ENCODE peak calls at places on chromosome 18, in seven cellular contexts. L, O, T, B, H, S and R are unnamed samples.

GRCh38 chr18:64444819-64445218 is 295.9 kb upstream of the LINC00305 start:
- DNase-seq in L (no peak), O (no peak), T (no peak), B (no peak), H (no peak), S (no peak), R (no peak)

GRCh38 chr18:76482971-76483691 is 11.9 kb downstream of the ZNF516 start:
- DNase-seq in L (no peak), O (no peak), T (no peak), B (no peak), H (no peak), S (no peak), R (no peak)

GRCh38 chr18:2112435-2113045 is 458.8 kb downstream of the METTL4 start:
- DNase-seq in L (no peak), O (no peak), T (peak; percentile 41), B (no peak), H (no peak), S (peak; percentile 21), R (peak; percentile 8)

GRCh38 chr18:56575819-56576663 is 62.4 kb downstream of the TXNL1 start:
- DNase-seq in L (peak; percentile 53), O (peak; percentile 78), T (peak; percentile 47), B (peak; percentile 82), H (peak; percentile 78), S (peak; percentile 76), R (peak; percentile 82)

GRCh38 chr18:36149514-36150289 is 20.0 kb downstream of the ELP2 start:
- DNase-seq in L (no peak), O (no peak), T (no peak), B (no peak), H (no peak), S (no peak), R (no peak)

GRCh38 chr18:3688682-3689081 is 238.7 kb downstream of the TGIF1 start:
- DNase-seq in L (peak; percentile 93), O (peak; percentile 77), T (peak; percentile 98), B (peak; percentile 79), H (no peak), S (peak; percentile 98), R (peak; percentile 89)

GRCh38 chr18:54717673-54718435 is 110.4 kb upstream of the RAB27B start:
- DNase-seq in L (no peak), O (peak; percentile 16), T (peak; percentile 43), B (peak; percentile 18), H (no peak), S (peak; percentile 40), R (peak; percentile 52)

GRCh38 chr18:24368749-24369148 is 28.9 kb downstream of the OSBPL1A start:
- DNase-seq in L (no peak), O (no peak), T (no peak), B (no peak), H (no peak), S (no peak), R (peak; percentile 8)

GRCh38 chr18:45275367-45276113 is 339.7 kb upstream of the SLC14A2 start:
- DNase-seq in L (peak; percentile 26), O (peak; percentile 46), T (peak; percentile 7), B (peak; percentile 45), H (peak; percentile 32), S (peak; percentile 42), R (peak; percentile 67)

GRCh38 chr18:78087338-78087737 is 837.7 kb downstream of the GALR1 start:
- DNase-seq in L (no peak), O (no peak), T (no peak), B (no peak), H (no peak), S (no peak), R (no peak)

DNA sequence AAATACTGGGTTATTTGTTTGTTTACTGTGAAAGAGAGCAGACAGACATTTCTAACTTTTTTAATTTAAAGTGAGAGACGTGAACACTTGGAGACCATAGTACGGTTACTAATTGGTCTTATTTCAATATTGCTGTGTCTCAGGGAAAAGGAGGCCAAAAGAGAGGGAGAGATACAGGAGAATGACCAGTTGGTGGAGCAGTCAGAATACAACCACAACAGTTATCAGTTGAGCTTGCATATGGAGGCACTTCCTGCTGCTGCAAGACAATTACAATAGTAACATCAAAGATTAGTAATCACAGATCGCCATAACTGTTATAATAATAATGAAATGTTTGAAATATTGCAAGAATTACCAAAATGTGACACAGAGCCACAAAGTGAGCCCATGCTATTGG is 58.2 kb downstream of the TWSG1 start:
- DNase-seq in L (no peak), O (no peak), T (no peak), B (peak; percentile 14), H (no peak), S (no peak), R (peak; percentile 51)
- TF ChIP-seq CTCF in L (peak; percentile 11), O (peak; percentile 19), T (no peak), B (no peak), H (no peak), S (no peak), R (peak; percentile 38)

GRCh38 chr18:9334351-9335254 is at the start of gene TWSG1:
- DNase-seq in L (peak; percentile 89), O (peak; percentile 98), T (peak; percentile 95), B (peak; percentile 96), H (peak; percentile 82), S (peak; percentile 97), R (peak; percentile 97)
- H3K4me3 ChIP-seq in L (peak within 1 kb of the TSS; percentile 73), O (peak within 1 kb of the TSS; percentile 56), T (peak within 1 kb of the TSS; percentile 98), B (peak within 1 kb of the TSS; percentile 71), H (peak within 1 kb of the TSS; percentile 75), S (peak within 1 kb of the TSS; percentile 67), R (peak within 1 kb of the TSS; percentile 75)

DNA sequence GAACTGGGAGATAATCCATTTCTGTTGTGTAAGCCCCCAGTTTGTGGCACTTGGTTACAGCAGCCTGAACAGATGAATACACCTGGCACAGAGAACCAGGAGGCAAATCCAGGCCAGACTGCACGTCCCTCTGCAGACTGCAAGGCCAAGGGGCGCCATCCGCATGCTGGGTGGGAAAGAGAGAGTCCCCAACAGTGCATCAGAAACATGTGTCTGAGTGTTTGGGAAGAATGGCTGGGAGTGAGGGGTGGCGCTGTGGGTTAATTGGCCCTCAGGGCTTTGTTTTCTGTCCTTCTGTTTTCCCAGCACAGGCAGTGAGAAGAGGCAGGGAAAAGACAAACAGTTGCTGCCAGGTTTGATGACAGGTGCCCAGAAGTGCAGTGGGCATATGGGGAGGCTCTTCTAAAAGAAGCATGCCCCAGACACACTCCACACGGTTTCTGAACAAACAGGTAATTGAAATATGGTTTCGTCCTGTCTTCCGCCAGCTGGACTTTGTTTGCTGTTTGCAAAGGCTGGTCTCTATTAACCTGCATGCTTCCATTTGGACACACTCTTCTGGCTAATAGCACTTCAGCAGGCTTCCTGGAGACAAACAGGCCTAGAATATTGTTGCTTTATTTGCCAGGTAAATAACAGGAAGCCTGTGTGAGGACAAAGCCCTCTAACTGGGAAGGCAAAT is 43.4 kb upstream of the SEC11C start:
- DNase-seq in L (no peak), O (no peak), T (no peak), B (no peak), H (no peak), S (no peak), R (no peak)
- TF ChIP-seq CTCF in L (no peak), O (no peak), T (no peak), B (no peak), H (no peak), S (no peak), R (no peak)

GRCh38 chr18:11982981-11983380 is 1.7 kb downstream of the IMPA2 start:
- DNase-seq in L (no peak), O (no peak), T (no peak), B (no peak), H (no peak), S (no peak), R (no peak)

GRCh38 chr18:11980555-11981382 is 538 bp upstream of the IMPA2 start:
- DNase-seq in L (peak; percentile 92), O (peak; percentile 100), T (peak; percentile 97), B (peak; percentile 99), H (peak; percentile 97), S (peak; percentile 98), R (peak; percentile 99)

GRCh38 chr18:11981633-11982366 is 493 bp downstream of the IMPA2 start:
- DNase-seq in L (no peak), O (peak; percentile 36), T (peak; percentile 16), B (no peak), H (peak; percentile 45), S (no peak), R (peak; percentile 16)

GRCh38 chr18:11981383-11981632 is at the start of gene IMPA2:
- DNase-seq in L (no peak), O (no peak), T (no peak), B (no peak), H (no peak), S (no peak), R (no peak)

GRCh38 chr18:11980148-11980554 is 1.2 kb upstream of the IMPA2 start:
- DNase-seq in L (peak; percentile 43), O (no peak), T (no peak), B (no peak), H (peak; percentile 40), S (no peak), R (no peak)
- H3K4me3 ChIP-seq in L (peak overlapping the region; percentile 61), O (peak overlapping the region; percentile 32), T (peak overlapping the region; percentile 61), B (peak overlapping the region; percentile 57), H (peak overlapping the region; percentile 97), S (peak overlapping the region; percentile 47), R (peak overlapping the region; percentile 66)

GRCh38 chr18:49922228-49922627 is 108.9 kb upstream of the ACAA2 start:
- DNase-seq in L (no peak), O (no peak), T (no peak), B (no peak), H (no peak), S (no peak), R (no peak)

GRCh38 chr18:49917742-49918141 is 104.4 kb upstream of the ACAA2 start:
- DNase-seq in L (no peak), O (no peak), T (no peak), B (no peak), H (no peak), S (no peak), R (no peak)

GRCh38 chr18:49920731-49921130 is 107.4 kb upstream of the ACAA2 start:
- DNase-seq in L (peak; percentile 37), O (no peak), T (peak; percentile 88), B (no peak), H (no peak), S (peak; percentile 55), R (peak; percentile 20)

GRCh38 chr18:49924293-49924983 is 111.1 kb upstream of the ACAA2 start:
- DNase-seq in L (no peak), O (no peak), T (peak; percentile 69), B (no peak), H (no peak), S (no peak), R (no peak)

GRCh38 chr18:49921278-49922037 is 108.1 kb upstream of the ACAA2 start:
- DNase-seq in L (no peak), O (no peak), T (peak; percentile 63), B (no peak), H (no peak), S (peak; percentile 23), R (no peak)
- TF ChIP-seq CTCF in L (no peak), O (no peak), T (no peak), B (no peak), H (no peak), S (no peak), R (no peak)

DNA sequence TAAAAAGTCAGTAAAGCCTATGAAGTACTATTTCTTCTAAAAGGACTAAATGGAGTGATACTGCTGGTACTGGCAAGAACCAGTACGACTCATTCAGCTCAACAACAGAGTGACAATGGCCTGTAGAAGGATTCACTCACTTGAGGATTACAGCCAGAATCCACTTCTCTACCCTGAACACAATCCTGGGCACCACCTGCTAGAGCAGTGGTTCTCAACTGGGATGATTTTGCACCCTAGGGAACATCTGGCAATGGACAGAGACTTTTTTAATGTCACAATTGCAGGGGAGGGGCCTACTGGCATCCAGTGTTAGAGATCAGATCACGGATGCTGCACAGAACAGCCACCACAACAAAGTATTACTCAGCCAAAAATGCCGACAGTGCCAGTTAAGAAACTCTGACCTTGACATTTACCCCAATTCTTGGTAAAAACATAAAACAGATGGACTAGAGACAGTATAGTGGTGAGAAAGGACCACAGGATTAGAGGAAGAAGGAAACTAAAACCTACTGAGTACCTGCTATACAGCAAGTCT is 5.0 kb downstream of the SPIRE1 start:
- DNase-seq in L (no peak), O (peak; percentile 61), T (peak; percentile 40), B (peak; percentile 54), H (no peak), S (no peak), R (peak; percentile 57)
- H3K4me3 ChIP-seq in L (no peak overlapping the region), O (no peak overlapping the region), T (peak overlapping the region; percentile 6), B (no peak overlapping the region), H (no peak overlapping the region), S (no peak overlapping the region), R (no peak overlapping the region)